ENCODE peak calls at places on chromosomes 1 and 21, in five cellular contexts. One of them, this sample, is unnamed.

GRCh38 chr1:39955547-39956539 is 898 bp downstream of the MFSD2A start:
- DNase-seq in iris pigment epithelial cell: peak
- DNase-seq in EL: peak
- DNase-seq in activated CD8-positive, alpha-beta T cell treated with anti-CD3 and anti-CD28 coated beads, Interleukin-2, amount 10 ng/mL, durations not matched to agents 7 days and 5 days: peak
- DNase-seq in T-helper 17 cell: peak
- DNase-seq in this sample: no peak

GRCh38 chr1:177567393-177567792 is 396.6 kb downstream of the BRINP2 start:
- DNase-seq in iris pigment epithelial cell: peak
- DNase-seq in EL: peak
- DNase-seq in activated CD8-positive, alpha-beta T cell treated with anti-CD3 and anti-CD28 coated beads, Interleukin-2, amount 10 ng/mL, durations not matched to agents 7 days and 5 days: no peak
- DNase-seq in T-helper 17 cell: no peak
- DNase-seq in this sample: no peak

GRCh38 chr21:28263974-28264373 is 728.7 kb downstream of the LTN1 start:
- DNase-seq in iris pigment epithelial cell: no peak
- DNase-seq in EL: no peak
- DNase-seq in activated CD8-positive, alpha-beta T cell treated with anti-CD3 and anti-CD28 coated beads, Interleukin-2, amount 10 ng/mL, durations not matched to agents 7 days and 5 days: no peak
- DNase-seq in T-helper 17 cell: no peak
- DNase-seq in this sample: no peak

GRCh38 chr1:201552941-201553341 is 14.0 kb downstream of the NAV1 start:
- DNase-seq in iris pigment epithelial cell: peak
- DNase-seq in EL: peak
- DNase-seq in activated CD8-positive, alpha-beta T cell treated with anti-CD3 and anti-CD28 coated beads, Interleukin-2, amount 10 ng/mL, durations not matched to agents 7 days and 5 days: no peak
- DNase-seq in T-helper 17 cell: no peak
- DNase-seq in this sample: no peak

GRCh38 chr1:96887501-96887900 is 165.9 kb downstream of the PTBP2 start:
- DNase-seq in iris pigment epithelial cell: peak
- DNase-seq in EL: no peak
- DNase-seq in activated CD8-positive, alpha-beta T cell treated with anti-CD3 and anti-CD28 coated beads, Interleukin-2, amount 10 ng/mL, durations not matched to agents 7 days and 5 days: no peak
- DNase-seq in T-helper 17 cell: no peak
- DNase-seq in this sample: no peak

GRCh38 chr1:226571901-226572300 is 23.3 kb downstream of the STUM start:
- DNase-seq in iris pigment epithelial cell: no peak
- DNase-seq in EL: no peak
- DNase-seq in activated CD8-positive, alpha-beta T cell treated with anti-CD3 and anti-CD28 coated beads, Interleukin-2, amount 10 ng/mL, durations not matched to agents 7 days and 5 days: no peak
- DNase-seq in T-helper 17 cell: no peak
- DNase-seq in this sample: no peak

GRCh38 chr1:230250061-230250460 is 176.1 kb downstream of the PGBD5 start:
- DNase-seq in iris pigment epithelial cell: no peak
- DNase-seq in EL: no peak
- DNase-seq in activated CD8-positive, alpha-beta T cell treated with anti-CD3 and anti-CD28 coated beads, Interleukin-2, amount 10 ng/mL, durations not matched to agents 7 days and 5 days: no peak
- DNase-seq in T-helper 17 cell: no peak
- DNase-seq in this sample: no peak

GRCh38 chr1:62687903-62688686 is at the start of gene DOCK7:
- DNase-seq in iris pigment epithelial cell: peak
- DNase-seq in EL: peak
- DNase-seq in activated CD8-positive, alpha-beta T cell treated with anti-CD3 and anti-CD28 coated beads, Interleukin-2, amount 10 ng/mL, durations not matched to agents 7 days and 5 days: peak
- DNase-seq in T-helper 17 cell: peak
- DNase-seq in this sample: peak

GRCh38 chr1:14939527-14940284 is 213.8 kb upstream of the TMEM51 start:
- DNase-seq in iris pigment epithelial cell: peak
- DNase-seq in EL: peak
- DNase-seq in activated CD8-positive, alpha-beta T cell treated with anti-CD3 and anti-CD28 coated beads, Interleukin-2, amount 10 ng/mL, durations not matched to agents 7 days and 5 days: no peak
- DNase-seq in T-helper 17 cell: no peak
- DNase-seq in this sample: no peak

GRCh38 chr21:36628096-36628495 is 70.8 kb upstream of the SIM2 start:
- DNase-seq in iris pigment epithelial cell: no peak
- DNase-seq in EL: no peak
- DNase-seq in activated CD8-positive, alpha-beta T cell treated with anti-CD3 and anti-CD28 coated beads, Interleukin-2, amount 10 ng/mL, durations not matched to agents 7 days and 5 days: no peak
- DNase-seq in T-helper 17 cell: no peak
- DNase-seq in this sample: no peak

GRCh38 chr1:108590947-108591346 is 31.0 kb downstream of the EEIG2 start:
- DNase-seq in iris pigment epithelial cell: peak
- DNase-seq in EL: peak
- DNase-seq in activated CD8-positive, alpha-beta T cell treated with anti-CD3 and anti-CD28 coated beads, Interleukin-2, amount 10 ng/mL, durations not matched to agents 7 days and 5 days: no peak
- DNase-seq in T-helper 17 cell: no peak
- DNase-seq in this sample: no peak

GRCh38 chr1:111690306-111690617 is 48.9 kb downstream of the INKA2 start:
- DNase-seq in iris pigment epithelial cell: peak
- DNase-seq in EL: peak
- DNase-seq in activated CD8-positive, alpha-beta T cell treated with anti-CD3 and anti-CD28 coated beads, Interleukin-2, amount 10 ng/mL, durations not matched to agents 7 days and 5 days: no peak
- DNase-seq in T-helper 17 cell: no peak
- DNase-seq in this sample: peak

GRCh38 chr1:234609528-234610042 is 393 bp downstream of the IRF2BP2 start:
- DNase-seq in iris pigment epithelial cell: no peak
- DNase-seq in EL: no peak
- DNase-seq in activated CD8-positive, alpha-beta T cell treated with anti-CD3 and anti-CD28 coated beads, Interleukin-2, amount 10 ng/mL, durations not matched to agents 7 days and 5 days: no peak
- DNase-seq in T-helper 17 cell: no peak
- DNase-seq in this sample: no peak

GRCh38 chr1:33165209-33165608 is 16.6 kb downstream of the TRIM62 start:
- DNase-seq in iris pigment epithelial cell: no peak
- DNase-seq in EL: no peak
- DNase-seq in activated CD8-positive, alpha-beta T cell treated with anti-CD3 and anti-CD28 coated beads, Interleukin-2, amount 10 ng/mL, durations not matched to agents 7 days and 5 days: no peak
- DNase-seq in T-helper 17 cell: no peak
- DNase-seq in this sample: no peak

GRCh38 chr1:109922326-109922725 is 11.7 kb downstream of the CSF1 start:
- DNase-seq in iris pigment epithelial cell: no peak
- DNase-seq in EL: no peak
- DNase-seq in activated CD8-positive, alpha-beta T cell treated with anti-CD3 and anti-CD28 coated beads, Interleukin-2, amount 10 ng/mL, durations not matched to agents 7 days and 5 days: no peak
- DNase-seq in T-helper 17 cell: no peak
- DNase-seq in this sample: no peak

GRCh38 chr1:193427524-193427923 is 241.1 kb upstream of the B3GALT2 start:
- DNase-seq in iris pigment epithelial cell: no peak
- DNase-seq in EL: no peak
- DNase-seq in activated CD8-positive, alpha-beta T cell treated with anti-CD3 and anti-CD28 coated beads, Interleukin-2, amount 10 ng/mL, durations not matched to agents 7 days and 5 days: no peak
- DNase-seq in T-helper 17 cell: no peak
- DNase-seq in this sample: no peak

This sample was measured in SW 1271.